ENCODE peak calls at places on chromosome 1, in four cellular contexts. One of them, this sample, is unnamed.

GRCh38 chr1:93615201-93616150 is 66.2 kb downstream of the BCAR3 start:
- DNase-seq in hypothalamus: peak
- DNase-seq in naive B cell: no peak
- DNase-seq in activated T-cell treated with anti-CD3 and anti-CD28 coated beads, Interleukin-2, amount 50 U/mL, for 4 hours: no peak
- DNase-seq in this sample: no peak

GRCh38 chr1:31790140-31790539 is 25.7 kb downstream of the SPOCD1 start:
- DNase-seq in hypothalamus: no peak
- DNase-seq in naive B cell: no peak
- DNase-seq in activated T-cell treated with anti-CD3 and anti-CD28 coated beads, Interleukin-2, amount 50 U/mL, for 4 hours: no peak
- DNase-seq in this sample: no peak

GRCh38 chr1:243549108-243549507 is 293.3 kb downstream of the SDCCAG8 start:
- DNase-seq in hypothalamus: no peak
- DNase-seq in naive B cell: no peak
- DNase-seq in activated T-cell treated with anti-CD3 and anti-CD28 coated beads, Interleukin-2, amount 50 U/mL, for 4 hours: no peak
- DNase-seq in this sample: no peak

GRCh38 chr1:18884419-18884717 is 18.0 kb downstream of the ALDH4A1 start:
- DNase-seq in hypothalamus: no peak
- DNase-seq in naive B cell: no peak
- DNase-seq in activated T-cell treated with anti-CD3 and anti-CD28 coated beads, Interleukin-2, amount 50 U/mL, for 4 hours: no peak
- DNase-seq in this sample: no peak

GRCh38 chr1:3352952-3353331 is 101.5 kb upstream of the ARHGEF16 start:
- DNase-seq in hypothalamus: no peak
- DNase-seq in naive B cell: no peak
- DNase-seq in activated T-cell treated with anti-CD3 and anti-CD28 coated beads, Interleukin-2, amount 50 U/mL, for 4 hours: no peak
- DNase-seq in this sample: no peak

GRCh38 chr1:112674986-112675727 is 698 bp downstream of the MOV10 start:
- DNase-seq in hypothalamus: peak
- DNase-seq in naive B cell: peak
- DNase-seq in activated T-cell treated with anti-CD3 and anti-CD28 coated beads, Interleukin-2, amount 50 U/mL, for 4 hours: peak
- DNase-seq in this sample: peak

GRCh38 chr1:217393901-217394300 is 237.0 kb downstream of the GPATCH2 start:
- DNase-seq in hypothalamus: no peak
- DNase-seq in naive B cell: no peak
- DNase-seq in activated T-cell treated with anti-CD3 and anti-CD28 coated beads, Interleukin-2, amount 50 U/mL, for 4 hours: no peak
- DNase-seq in this sample: no peak

GRCh38 chr1:88104234-88104633 is 579.8 kb upstream of the PKN2 start:
- DNase-seq in hypothalamus: no peak
- DNase-seq in naive B cell: no peak
- DNase-seq in activated T-cell treated with anti-CD3 and anti-CD28 coated beads, Interleukin-2, amount 50 U/mL, for 4 hours: no peak
- DNase-seq in this sample: no peak